ENCODE peak calls at places on chromosome 5, in nine cellular contexts. E, A, Q, L, X, Z, J, C and D are unnamed samples.

GRCh38 chr5:57482671-57483106 is at the start of gene ACTBL2:
- DNase-seq in E (no peak), A (peak), Q (peak), L (no peak), X (no peak), Z (no peak), J (no peak), C (no peak), D (no peak)

GRCh38 chr5:65268520-65268919 is 213.2 kb downstream of the ADAMTS6 start:
- DNase-seq in E (no peak), A (no peak), Q (no peak), L (no peak), X (no peak), Z (no peak), J (no peak), C (no peak), D (no peak)

GRCh38 chr5:109898547-109899544 is 209.1 kb downstream of the MAN2A1 start:
- DNase-seq in E (no peak), A (no peak), Q (no peak), L (no peak), X (no peak), Z (no peak), J (no peak), C (no peak), D (peak)

GRCh38 chr5:76811214-76811613 is 7.6 kb upstream of the F2RL1 start:
- DNase-seq in E (no peak), A (no peak), Q (peak), L (no peak), X (no peak), Z (no peak), J (no peak), C (no peak), D (peak)

GRCh38 chr5:135332519-135333150 is 66.4 kb downstream of the MACROH2A1 start:
- DNase-seq in E (peak), A (no peak), Q (peak), L (no peak), X (no peak), Z (no peak), J (no peak), C (no peak), D (no peak)

GRCh38 chr5:137461636-137462596 is 37.2 kb downstream of the SPOCK1 start:
- DNase-seq in E (peak), A (no peak), Q (no peak), L (no peak), X (no peak), Z (no peak), J (no peak), C (no peak), D (no peak)

GRCh38 chr5:178356459-178356872 is 123.9 kb upstream of the PHYKPL start:
- DNase-seq in E (peak), A (no peak), Q (no peak), L (no peak), X (no peak), Z (no peak), J (no peak), C (no peak), D (peak)

GRCh38 chr5:172114875-172115422 is 73.1 kb downstream of the STK10 start:
- DNase-seq in E (no peak), A (no peak), Q (no peak), L (peak), X (peak), Z (peak), J (peak), C (peak), D (no peak)

GRCh38 chr5:160979356-160979755 is 127.3 kb upstream of the ATP10B start:
- DNase-seq in E (no peak), A (no peak), Q (no peak), L (no peak), X (no peak), Z (no peak), J (no peak), C (no peak), D (no peak)

GRCh38 chr5:179267071-179267670 is 78.1 kb downstream of the ADAMTS2 start:
- DNase-seq in E (peak), A (no peak), Q (no peak), L (no peak), X (peak), Z (no peak), J (no peak), C (peak), D (peak)

GRCh38 chr5:11483630-11484029 is 420.6 kb downstream of the CTNND2 start:
- DNase-seq in E (no peak), A (peak), Q (peak), L (no peak), X (no peak), Z (no peak), J (no peak), C (no peak), D (no peak)
- H3K4me3 ChIP-seq in E (no peak), A (no peak), Q (no peak), L (no peak), X (no peak), Z (no peak), J (no peak), C (no peak), D (no peak)

DNA sequence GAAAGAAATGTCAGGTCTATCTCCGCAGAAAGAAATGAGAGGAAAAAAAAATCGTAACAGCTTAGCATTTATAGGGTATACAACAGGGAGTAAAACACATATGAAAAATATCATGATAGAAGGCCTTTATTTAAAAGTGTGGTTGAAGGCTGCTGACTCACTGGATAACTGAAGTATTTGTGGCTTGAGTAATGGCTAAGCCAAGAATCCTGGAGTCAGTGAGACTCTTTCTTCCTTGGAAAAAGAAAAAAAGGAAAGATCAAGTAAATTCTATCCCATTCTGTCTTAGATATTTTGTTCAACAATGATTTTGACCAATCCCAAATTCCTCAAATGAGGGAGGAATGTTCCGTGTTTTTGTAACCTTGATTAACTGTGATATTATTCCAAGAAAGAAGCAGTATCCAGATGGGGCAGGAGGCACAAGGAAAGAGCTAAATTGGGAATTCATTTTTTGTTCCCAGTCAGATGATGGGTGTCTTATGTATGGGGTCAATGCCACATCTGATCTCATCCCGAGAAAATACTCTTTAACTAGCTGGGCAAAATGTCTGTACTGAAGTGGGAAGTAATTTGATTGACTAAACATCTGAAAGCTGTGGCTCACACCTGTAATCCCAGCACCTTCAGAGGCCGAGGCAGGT is 64.3 kb upstream of the MYO10 start:
- DNase-seq in E (no peak), A (peak), Q (peak), L (no peak), X (no peak), Z (no peak), J (no peak), C (no peak), D (no peak)
- H3K4me3 ChIP-seq in E (no peak), A (no peak), Q (no peak), L (no peak), X (no peak), Z (no peak), J (no peak), C (no peak), D (no peak)

GRCh38 chr5:35248843-35249780 is 18.8 kb upstream of the PRLR start:
- DNase-seq in E (no peak), A (no peak), Q (peak), L (no peak), X (no peak), Z (no peak), J (no peak), C (no peak), D (no peak)
- H3K4me3 ChIP-seq in E (peak), A (peak), Q (peak), L (no peak), X (peak), Z (no peak), J (peak), C (peak), D (no peak)

GRCh38 chr5:170296935-170297588 is 515 bp downstream of the LCP2 start:
- DNase-seq in E (no peak), A (no peak), Q (no peak), L (no peak), X (no peak), Z (no peak), J (no peak), C (no peak), D (no peak)
- H3K4me3 ChIP-seq in E (no peak), A (no peak), Q (no peak), L (no peak), X (peak), Z (peak), J (peak), C (peak), D (no peak)

GRCh38 chr5:87653242-87653641 is 240.5 kb upstream of the CCNH start:
- DNase-seq in E (no peak), A (no peak), Q (no peak), L (no peak), X (no peak), Z (no peak), J (no peak), C (no peak), D (no peak)

GRCh38 chr5:87650284-87650683 is 237.6 kb upstream of the CCNH start:
- DNase-seq in E (no peak), A (no peak), Q (peak), L (no peak), X (no peak), Z (no peak), J (no peak), C (no peak), D (no peak)

GRCh38 chr5:87645241-87645640 is 232.5 kb upstream of the CCNH start:
- DNase-seq in E (no peak), A (no peak), Q (no peak), L (no peak), X (no peak), Z (no peak), J (no peak), C (no peak), D (no peak)

DNA sequence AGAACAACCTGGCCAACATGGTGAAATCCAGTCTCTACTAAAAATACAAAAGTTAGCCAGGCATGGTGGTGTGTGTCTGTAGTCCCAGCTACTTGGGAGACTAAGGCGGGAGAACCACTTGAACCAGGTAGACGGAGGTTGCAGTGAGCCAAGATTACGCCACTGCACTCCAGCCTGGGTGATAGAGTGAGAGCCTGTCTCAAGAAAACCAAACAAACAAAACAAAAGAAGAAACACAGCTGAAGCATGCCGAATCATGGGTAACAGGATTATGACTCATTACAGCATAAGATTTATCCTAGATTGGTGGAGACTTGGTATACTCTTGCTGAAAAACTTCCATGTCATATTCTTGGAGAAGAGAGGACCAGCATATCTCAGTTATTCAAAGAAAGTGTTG is 236.7 kb upstream of the CCNH start:
- DNase-seq in E (no peak), A (no peak), Q (peak), L (no peak), X (no peak), Z (no peak), J (no peak), C (no peak), D (no peak)
- H3K4me3 ChIP-seq in E (no peak), A (no peak), Q (no peak), L (no peak), X (no peak), Z (no peak), J (no peak), C (no peak), D (no peak)

DNA sequence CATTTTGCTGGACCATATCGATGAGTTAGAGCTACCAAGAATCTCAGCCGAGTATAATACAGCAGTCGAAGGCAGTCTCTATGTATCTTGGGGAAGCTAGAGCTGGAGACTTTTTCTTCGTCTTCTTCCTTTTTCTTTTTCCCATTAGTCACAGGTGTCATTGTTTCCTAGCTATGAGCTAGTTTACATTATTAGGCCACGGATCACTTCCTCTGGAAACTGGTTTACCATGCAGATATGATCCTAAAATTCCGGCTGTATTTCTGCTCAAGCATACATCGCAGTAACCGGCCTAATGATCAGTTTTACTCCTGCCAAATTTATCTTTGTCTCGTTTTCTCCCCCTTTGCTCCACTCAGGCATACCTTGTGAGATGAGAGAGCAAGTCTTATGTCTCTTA is 312.8 kb downstream of the ARHGAP26 start:
- DNase-seq in E (no peak), A (no peak), Q (no peak), L (no peak), X (no peak), Z (no peak), J (no peak), C (no peak), D (no peak)
- H3K4me3 ChIP-seq in E (no peak), A (no peak), Q (no peak), L (no peak), X (no peak), Z (no peak), J (no peak), C (no peak), D (no peak)

GRCh38 chr5:132228241-132229035 is 785 bp upstream of the P4HA2 start:
- DNase-seq in E (no peak), A (no peak), Q (no peak), L (no peak), X (peak), Z (peak), J (no peak), C (no peak), D (peak)
- H3K4me3 ChIP-seq in E (peak), A (peak), Q (peak), L (peak), X (peak), Z (peak), J (no peak), C (peak), D (no peak)

GRCh38 chr5:156327306-156327705 is 342 bp downstream of the SGCD start:
- DNase-seq in E (no peak), A (no peak), Q (no peak), L (no peak), X (no peak), Z (no peak), J (no peak), C (no peak), D (no peak)
- H3K4me3 ChIP-seq in E (peak), A (peak), Q (peak), L (no peak), X (peak), Z (peak), J (no peak), C (peak), D (peak)